ENCODE peak calls at places on chromosomes 1 and 21, in six cellular contexts. Z is lung microvascular endothelial cell, X is upper lobe of left lung, M is H4, J is smooth muscle cell of the brain vasculature, P is left colon. Q is an unnamed sample.

GRCh38 chr1:36269408-36269838 is 36.7 kb upstream of the SH3D21 start:
- DNase-seq in Z (no peak), X (peak; percentile 29), M (no peak), J (no peak), P (no peak), Q (no peak)

GRCh38 chr1:110235181-110235838 is 25.2 kb downstream of the KCNC4 start:
- DNase-seq in Z (peak; percentile 39), X (no peak), M (no peak), J (no peak), P (no peak), Q (no peak)

GRCh38 chr1:55636691-55637090 is 421.5 kb upstream of the USP24 start:
- DNase-seq in Z (no peak), X (no peak), M (no peak), J (no peak), P (no peak), Q (no peak)

GRCh38 chr1:223225061-223225460 is 82.0 kb upstream of the TLR5 start:
- DNase-seq in Z (no peak), X (no peak), M (no peak), J (no peak), P (no peak), Q (no peak)

GRCh38 chr1:39539252-39539790 is 37.3 kb downstream of the PABPC4 start:
- DNase-seq in Z (peak; percentile 81), X (peak; percentile 72), M (peak; percentile 58), J (peak; percentile 36), P (peak; percentile 65), Q (peak; percentile 21)

GRCh38 chr1:74842726-74843125 is 109.8 kb downstream of the TYW3 start:
- DNase-seq in Z (no peak), X (no peak), M (no peak), J (no peak), P (no peak), Q (no peak)

GRCh38 chr1:66270122-66270812 is 263.7 kb upstream of the SGIP1 start:
- DNase-seq in Z (no peak), X (peak; percentile 48), M (no peak), J (no peak), P (no peak), Q (no peak)

GRCh38 chr21:45794040-45794439 is 150.5 kb downstream of the PCBP3 start:
- DNase-seq in Z (no peak), X (no peak), M (no peak), J (no peak), P (no peak), Q (no peak)

GRCh38 chr1:192609110-192610079 is 26.6 kb upstream of the RGS13 start:
- DNase-seq in Z (no peak), X (peak; percentile 82), M (no peak), J (no peak), P (peak; percentile 76), Q (no peak)

GRCh38 chr1:66070491-66070890 is 277.8 kb downstream of the PDE4B start:
- DNase-seq in Z (peak; percentile 2), X (no peak), M (no peak), J (no peak), P (no peak), Q (no peak)